ENCODE peak calls at places on chromosomes 3 and 15, in eight cellular contexts. Y is activated CD4-positive, alpha-beta T cell treated with anti-CD3 and anti-CD28 coated beads, Interleukin-2, amount 10 ng/mL, durations not matched to agents 7 days and 5 days; B is cardiac fibroblast; T is lower lobe of right lung; S is ACHN; G is foreskin fibroblast; W is tibial artery; Z is activated CD4-positive, alpha-beta memory T cell treated with anti-CD3 and anti-CD28 coated beads, Interleukin-2, amount 10 ng/mL, durations not matched to agents 7 days and 5 days. I is an unnamed sample.
A peak's percentile ranks its signal among the peaks of the same experiment; 100 is the strongest.

GRCh38 chr3:99172736-99173657 is 271.5 kb upstream of the DCBLD2 start:
- DNase-seq in Y (peak; percentile 56), G (peak; percentile 86), S (peak; percentile 62), B (peak; percentile 90), W (no peak), Z (peak; percentile 45), T (no peak), I (no peak)

GRCh38 chr3:130894130-130894872 is 417 bp downstream of the ATP2C1 start:
- DNase-seq in Y (peak; percentile 50), T (peak; percentile 71), S (peak; percentile 36), Z (peak; percentile 52), G (peak; percentile 49), W (peak; percentile 70), B (peak; percentile 29), I (no peak)

GRCh38 chr3:127775398-127776109 is 46.8 kb downstream of the MGLL start:
- DNase-seq in S (no peak), G (peak; percentile 82), Y (no peak), T (no peak), W (peak; percentile 85), Z (no peak), B (peak; percentile 75), I (no peak)

GRCh38 chr15:41286665-41287333 is 45.6 kb downstream of the OIP5 start:
- DNase-seq in B (peak; percentile 22), G (peak; percentile 62), W (no peak), S (no peak), Y (no peak), T (no peak), Z (no peak), I (no peak)

GRCh38 chr15:75214293-75215096 is 12.8 kb downstream of the C15orf39 start:
- DNase-seq in Y (no peak), B (no peak), Z (no peak), T (no peak), G (no peak), W (no peak), S (no peak), I (no peak)

GRCh38 chr15:69628256-69629093 is 175.9 kb downstream of the RPLP1 start:
- DNase-seq in W (no peak), T (peak; percentile 54), Y (no peak), Z (no peak), G (no peak), S (no peak), B (no peak), I (no peak)

GRCh38 chr15:86892774-86893449 is 813.2 kb downstream of the AGBL1 start:
- DNase-seq in B (peak; percentile 2), S (peak; percentile 67), T (no peak), W (no peak), Y (no peak), Z (no peak), G (no peak), I (no peak)

GRCh38 chr15:55277715-55278114 is 11.9 kb downstream of the RAB27A start:
- DNase-seq in T (no peak), G (no peak), W (no peak), Z (no peak), Y (no peak), S (no peak), B (no peak), I (no peak)

GRCh38 chr3:128623762-128624176 is 26.8 kb downstream of the RPN1 start:
- DNase-seq in S (no peak), Z (no peak), W (no peak), G (peak; percentile 72), B (peak; percentile 88), T (peak; percentile 65), Y (no peak), I (no peak)

GRCh38 chr15:73114064-73114463 is 61.8 kb downstream of the NEO1 start:
- DNase-seq in Z (no peak), B (no peak), S (no peak), G (no peak), T (no peak), W (no peak), Y (no peak), I (no peak)

GRCh38 chr3:123547881-123548534 is 36.8 kb downstream of the HACD2 start:
- DNase-seq in Z (no peak), B (peak; percentile 73), W (no peak), S (no peak), Y (no peak), G (no peak), T (no peak), I (no peak)

GRCh38 chr3:55802816-55803215 is 315.7 kb upstream of the WNT5A start:
- DNase-seq in B (no peak), W (no peak), G (no peak), Z (no peak), T (no peak), Y (no peak), S (no peak), I (no peak)

GRCh38 chr15:101562428-101563059 is 73.0 kb upstream of the PCSK6 start:
- DNase-seq in W (no peak), S (no peak), Y (no peak), T (no peak), Z (no peak), G (no peak), B (no peak), I (no peak)

GRCh38 chr3:126287536-126288181 is 69.5 kb downstream of the KLF15 start:
- DNase-seq in Z (no peak), B (peak; percentile 65), Y (no peak), W (peak; percentile 90), S (peak; percentile 57), T (peak; percentile 77), G (peak; percentile 84), I (no peak)